ENCODE peak calls at places on chromosome 2, in seven cellular contexts. One of them, this sample, is unnamed.

GRCh38 chr2:104853401-104853925 is 452 bp upstream of the POU3F3 start:
- DNase-seq in lower lobe of right lung: no peak
- DNase-seq in astrocyte: no peak
- DNase-seq in HCT116: no peak
- DNase-seq in ovary: no peak
- DNase-seq in hepatocyte: no peak
- DNase-seq in transverse colon: no peak
- DNase-seq in this sample: no peak

GRCh38 chr2:45692566-45692965 is 41.1 kb downstream of the PRKCE start:
- DNase-seq in lower lobe of right lung: no peak
- DNase-seq in astrocyte: no peak
- DNase-seq in HCT116: no peak
- DNase-seq in ovary: no peak
- DNase-seq in hepatocyte: no peak
- DNase-seq in transverse colon: no peak
- DNase-seq in this sample: no peak

GRCh38 chr2:20650412-20650879 is 452 bp downstream of the HS1BP3 start:
- DNase-seq in lower lobe of right lung: peak; percentile 61
- DNase-seq in astrocyte: no peak
- DNase-seq in HCT116: no peak
- DNase-seq in ovary: peak; percentile 44
- DNase-seq in hepatocyte: peak; percentile 58
- DNase-seq in transverse colon: peak; percentile 35
- DNase-seq in this sample: no peak

GRCh38 chr2:219611866-219612604 is 14.4 kb downstream of the STK11IP start:
- DNase-seq in lower lobe of right lung: no peak
- DNase-seq in astrocyte: no peak
- DNase-seq in HCT116: no peak
- DNase-seq in ovary: no peak
- DNase-seq in hepatocyte: no peak
- DNase-seq in transverse colon: no peak
- DNase-seq in this sample: no peak

GRCh38 chr2:20185176-20186022 is 39.5 kb downstream of the SDC1 start:
- DNase-seq in lower lobe of right lung: peak; percentile 75
- DNase-seq in astrocyte: peak; percentile 82
- DNase-seq in HCT116: no peak
- DNase-seq in ovary: no peak
- DNase-seq in hepatocyte: no peak
- DNase-seq in transverse colon: no peak
- DNase-seq in this sample: no peak

GRCh38 chr2:102208774-102209173 is 22.0 kb downstream of the IL1RL2 start:
- DNase-seq in lower lobe of right lung: no peak
- DNase-seq in astrocyte: no peak
- DNase-seq in HCT116: no peak
- DNase-seq in ovary: no peak
- DNase-seq in hepatocyte: no peak
- DNase-seq in transverse colon: no peak
- DNase-seq in this sample: no peak

GRCh38 chr2:113282747-113283533 is 4.2 kb upstream of the PAX8 start:
- DNase-seq in lower lobe of right lung: peak; percentile 82
- DNase-seq in astrocyte: peak; percentile 25
- DNase-seq in HCT116: peak; percentile 61
- DNase-seq in ovary: no peak
- DNase-seq in hepatocyte: peak; percentile 64
- DNase-seq in transverse colon: peak; percentile 70
- DNase-seq in this sample: peak; percentile 48

GRCh38 chr2:12579018-12579417 is 137.7 kb upstream of the TRIB2 start:
- DNase-seq in lower lobe of right lung: no peak
- DNase-seq in astrocyte: peak; percentile 7
- DNase-seq in HCT116: no peak
- DNase-seq in ovary: no peak
- DNase-seq in hepatocyte: no peak
- DNase-seq in transverse colon: no peak
- DNase-seq in this sample: no peak

GRCh38 chr2:191501390-191502168 is 176.4 kb upstream of the NABP1 start:
- DNase-seq in lower lobe of right lung: no peak
- DNase-seq in astrocyte: peak; percentile 36
- DNase-seq in HCT116: peak; percentile 37
- DNase-seq in ovary: no peak
- DNase-seq in hepatocyte: peak; percentile 43
- DNase-seq in transverse colon: no peak
- DNase-seq in this sample: no peak

GRCh38 chr2:235005603-235006259 is 53.9 kb downstream of the SH3BP4 start:
- DNase-seq in lower lobe of right lung: no peak
- DNase-seq in astrocyte: no peak
- DNase-seq in HCT116: no peak
- DNase-seq in ovary: no peak
- DNase-seq in hepatocyte: peak; percentile 72
- DNase-seq in transverse colon: peak; percentile 66
- DNase-seq in this sample: peak; percentile 80

GRCh38 chr2:38255211-38255610 is 121.9 kb downstream of the ATL2 start:
- DNase-seq in lower lobe of right lung: no peak
- DNase-seq in astrocyte: no peak
- DNase-seq in HCT116: no peak
- DNase-seq in ovary: no peak
- DNase-seq in hepatocyte: no peak
- DNase-seq in transverse colon: no peak
- DNase-seq in this sample: no peak

GRCh38 chr2:160924936-160925353 is 235.3 kb upstream of the TANK start:
- DNase-seq in lower lobe of right lung: no peak
- DNase-seq in astrocyte: no peak
- DNase-seq in HCT116: no peak
- DNase-seq in ovary: no peak
- DNase-seq in hepatocyte: no peak
- DNase-seq in transverse colon: no peak
- DNase-seq in this sample: no peak

GRCh38 chr2:240565267-240566202 is 2.7 kb upstream of the RNPEPL1 start:
- DNase-seq in lower lobe of right lung: peak; percentile 96
- DNase-seq in astrocyte: peak; percentile 54
- DNase-seq in HCT116: peak; percentile 87
- DNase-seq in ovary: peak; percentile 61
- DNase-seq in hepatocyte: peak; percentile 94
- DNase-seq in transverse colon: peak; percentile 90
- DNase-seq in this sample: peak; percentile 72

GRCh38 chr2:70785137-70785911 is 5.1 kb downstream of the FIGLA start:
- DNase-seq in lower lobe of right lung: no peak
- DNase-seq in astrocyte: peak; percentile 16
- DNase-seq in HCT116: peak; percentile 41
- DNase-seq in ovary: no peak
- DNase-seq in hepatocyte: peak; percentile 52
- DNase-seq in transverse colon: no peak
- DNase-seq in this sample: no peak

GRCh38 chr2:141506116-141506515 is 624.7 kb downstream of the LRP1B start:
- DNase-seq in lower lobe of right lung: no peak
- DNase-seq in astrocyte: no peak
- DNase-seq in HCT116: no peak
- DNase-seq in ovary: no peak
- DNase-seq in hepatocyte: no peak
- DNase-seq in transverse colon: no peak
- DNase-seq in this sample: no peak

GRCh38 chr2:133218204-133218603 is 350.1 kb downstream of the NCKAP5 start:
- DNase-seq in lower lobe of right lung: no peak
- DNase-seq in astrocyte: no peak
- DNase-seq in HCT116: no peak
- DNase-seq in ovary: no peak
- DNase-seq in hepatocyte: no peak
- DNase-seq in transverse colon: no peak
- DNase-seq in this sample: no peak

GRCh38 chr2:133221398-133221797 is 346.9 kb downstream of the NCKAP5 start:
- DNase-seq in lower lobe of right lung: no peak
- DNase-seq in astrocyte: no peak
- DNase-seq in HCT116: no peak
- DNase-seq in ovary: no peak
- DNase-seq in hepatocyte: no peak
- DNase-seq in transverse colon: no peak
- DNase-seq in this sample: no peak

GRCh38 chr2:133213651-133214050 is 354.6 kb downstream of the NCKAP5 start:
- DNase-seq in lower lobe of right lung: no peak
- DNase-seq in astrocyte: no peak
- DNase-seq in HCT116: no peak
- DNase-seq in ovary: no peak
- DNase-seq in hepatocyte: no peak
- DNase-seq in transverse colon: no peak
- DNase-seq in this sample: no peak

DNA sequence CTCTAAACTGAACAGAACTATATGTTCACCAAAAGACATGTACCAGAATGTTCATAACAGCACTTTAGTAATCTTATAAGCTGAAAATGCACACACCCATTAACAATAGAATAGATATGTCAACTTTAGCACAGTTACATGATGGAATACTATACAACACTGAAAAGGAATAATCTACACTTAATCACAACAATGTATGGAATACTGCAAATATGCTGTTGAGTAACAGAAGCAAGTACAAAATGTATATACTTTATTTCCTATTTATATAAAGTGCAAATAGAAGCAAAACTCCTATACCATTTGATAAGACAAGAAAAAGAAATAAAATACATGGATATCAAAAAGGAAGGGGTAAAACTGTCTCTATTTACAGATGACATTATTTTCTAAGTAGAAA is 352.8 kb downstream of the NCKAP5 start:
- DNase-seq in lower lobe of right lung: no peak
- DNase-seq in astrocyte: no peak
- DNase-seq in HCT116: no peak
- DNase-seq in ovary: no peak
- DNase-seq in hepatocyte: no peak
- DNase-seq in transverse colon: no peak
- DNase-seq in this sample: no peak
- H3K27me3 ChIP-seq in lower lobe of right lung: no peaks in the 10 kb centered on the region
- H3K27me3 ChIP-seq in astrocyte: no peaks in the 10 kb centered on the region
- H3K27me3 ChIP-seq in HCT116: no peaks in the 10 kb centered on the region
- H3K27me3 ChIP-seq in ovary: no peaks in the 10 kb centered on the region
- H3K27me3 ChIP-seq in hepatocyte: no peaks in the 10 kb centered on the region
- H3K27me3 ChIP-seq in transverse colon: no peaks in the 10 kb centered on the region
- H3K27me3 ChIP-seq in this sample: no peaks in the 10 kb centered on the region

DNA sequence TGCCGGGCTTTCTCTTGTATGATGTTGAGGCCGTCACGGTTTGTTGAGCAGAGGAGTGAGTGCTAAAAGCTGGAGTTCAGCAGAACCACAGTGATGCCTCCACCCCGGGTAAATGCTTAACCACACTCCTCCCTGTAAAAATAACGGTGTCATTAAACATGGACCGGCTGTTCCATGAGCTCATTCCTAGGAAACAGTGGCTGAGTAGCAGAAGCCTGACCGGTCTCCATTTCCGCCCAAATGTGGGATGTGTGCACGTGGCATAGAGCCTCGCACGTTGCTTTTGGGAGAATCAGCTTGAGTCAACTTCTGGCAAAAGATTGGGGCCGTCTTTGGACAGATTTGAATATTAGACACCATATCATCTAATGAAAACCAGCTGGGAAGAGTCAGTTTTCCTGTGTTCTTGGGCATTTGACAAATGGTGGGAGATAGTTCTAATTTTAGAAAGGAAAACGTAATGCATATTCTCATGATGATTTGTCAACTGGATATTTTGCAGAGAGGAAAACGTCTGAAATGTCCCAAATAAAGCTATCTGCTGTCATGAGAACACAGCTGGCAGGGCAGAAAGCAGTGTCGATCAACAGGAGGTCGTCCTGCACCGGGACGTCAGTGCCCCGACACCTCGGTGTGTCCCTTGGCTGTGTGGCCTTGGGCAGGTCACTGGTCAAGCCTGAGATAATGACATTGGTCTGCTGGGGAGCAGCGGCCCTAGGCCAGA is 42.4 kb downstream of the LRRFIP1 start:
- DNase-seq in lower lobe of right lung: no peak
- DNase-seq in astrocyte: peak; percentile 97
- DNase-seq in HCT116: no peak
- DNase-seq in ovary: peak; percentile 83
- DNase-seq in hepatocyte: peak; percentile 67
- DNase-seq in transverse colon: peak; percentile 66
- DNase-seq in this sample: peak; percentile 79
- H3K4me3 ChIP-seq in lower lobe of right lung: no peak overlapping the region
- H3K4me3 ChIP-seq in astrocyte: peak overlapping the region; percentile 26
- H3K4me3 ChIP-seq in HCT116: no peak overlapping the region
- H3K4me3 ChIP-seq in ovary: no peak overlapping the region
- H3K4me3 ChIP-seq in hepatocyte: no peak overlapping the region
- H3K4me3 ChIP-seq in transverse colon: no peak overlapping the region
- H3K4me3 ChIP-seq in this sample: peak overlapping the region; percentile 20

GRCh38 chr2:127623388-127624320 is 22.3 kb upstream of the GPR17 start:
- DNase-seq in lower lobe of right lung: peak; percentile 43
- DNase-seq in astrocyte: peak; percentile 59
- DNase-seq in HCT116: no peak
- DNase-seq in ovary: no peak
- DNase-seq in hepatocyte: no peak
- DNase-seq in transverse colon: peak; percentile 6
- DNase-seq in this sample: peak; percentile 45
- H3K4me1 ChIP-seq in lower lobe of right lung: no peaks in the 10 kb centered on the region
- H3K4me1 ChIP-seq in astrocyte: peaks cover 11% of the 10 kb centered on the region
- H3K4me1 ChIP-seq in HCT116: no peaks in the 10 kb centered on the region
- H3K4me1 ChIP-seq in ovary: no peaks in the 10 kb centered on the region
- H3K4me1 ChIP-seq in hepatocyte: no peaks in the 10 kb centered on the region
- H3K4me1 ChIP-seq in transverse colon: no peaks in the 10 kb centered on the region
- H3K4me1 ChIP-seq in this sample: no peaks in the 10 kb centered on the region

GRCh38 chr2:127421116-127421800 is 3.0 kb downstream of the PROC start:
- DNase-seq in lower lobe of right lung: no peak
- DNase-seq in astrocyte: no peak
- DNase-seq in HCT116: no peak
- DNase-seq in ovary: no peak
- DNase-seq in hepatocyte: no peak
- DNase-seq in transverse colon: no peak
- DNase-seq in this sample: no peak
- H3K27me3 ChIP-seq in lower lobe of right lung: peaks cover 44% of the 10 kb centered on the region
- H3K27me3 ChIP-seq in astrocyte: peaks cover 14% of the 10 kb centered on the region
- H3K27me3 ChIP-seq in HCT116: no peaks in the 10 kb centered on the region
- H3K27me3 ChIP-seq in ovary: no peaks in the 10 kb centered on the region
- H3K27me3 ChIP-seq in hepatocyte: no peaks in the 10 kb centered on the region
- H3K27me3 ChIP-seq in transverse colon: peaks cover 38% of the 10 kb centered on the region
- H3K27me3 ChIP-seq in this sample: peaks cover 37% of the 10 kb centered on the region